ENCODE peak calls at places on chromosomes 16 and 17, in nine cellular contexts. S is heart left ventricle; J is cardiac muscle cell; T is naive thymus-derived CD4-positive, alpha-beta T cell; P is SK-N-SH; Y is tibial artery; C is CD8-positive, alpha-beta memory T cell; E is esophagus muscularis mucosa; F is left lung. K is an unnamed sample.

GRCh38 chr16:56729351-56729735 is 586 bp upstream of the NUP93 start:
- DNase-seq in C (no peak), Y (no peak), T (no peak), S (no peak), J (no peak), E (no peak), P (no peak), F (no peak), K (no peak)

GRCh38 chr17:77450742-77451270 is 310.0 kb downstream of the SEC14L1 start:
- DNase-seq in Y (no peak), E (no peak), J (no peak), S (no peak), F (no peak), C (no peak), P (no peak), T (no peak), K (no peak)

GRCh38 chr17:73163043-73163442 is 1.8 kb upstream of the SSTR2 start:
- DNase-seq in C (no peak), T (no peak), P (no peak), Y (no peak), F (no peak), S (no peak), J (no peak), E (no peak), K (no peak)

GRCh38 chr16:84749815-84750214 is 50.0 kb downstream of the USP10 start:
- DNase-seq in T (no peak), E (no peak), C (no peak), J (no peak), P (no peak), S (no peak), Y (no peak), F (no peak), K (no peak)

GRCh38 chr16:46896314-46896968 is 12.3 kb downstream of the GPT2 start:
- DNase-seq in S (no peak), E (no peak), F (no peak), J (no peak), C (no peak), T (no peak), P (peak; percentile 37), Y (no peak), K (no peak)

GRCh38 chr16:72987480-72987901 is 60.4 kb downstream of the ZFHX3 start:
- DNase-seq in E (no peak), J (no peak), C (no peak), S (no peak), Y (no peak), F (no peak), T (no peak), P (no peak), K (no peak)

GRCh38 chr16:17318200-17318599 is 152.6 kb downstream of the XYLT1 start:
- DNase-seq in C (no peak), P (no peak), S (no peak), E (no peak), F (no peak), T (no peak), Y (peak; percentile 49), J (no peak), K (no peak)

GRCh38 chr16:26058326-26058725 is 366.6 kb downstream of the HS3ST4 start:
- DNase-seq in E (no peak), C (no peak), F (no peak), P (no peak), T (no peak), J (no peak), Y (no peak), S (no peak), K (no peak)

GRCh38 chr16:69187387-69187890 is 475 bp downstream of the SNTB2 start:
- DNase-seq in Y (peak; percentile 51), J (peak; percentile 68), F (peak; percentile 91), C (peak; percentile 62), P (peak; percentile 87), E (no peak), T (peak; percentile 37), S (peak; percentile 80), K (peak; percentile 54)

GRCh38 chr16:85656351-85657266 is 32.1 kb downstream of the GINS2 start:
- DNase-seq in E (no peak), T (no peak), S (peak; percentile 48), F (peak; percentile 72), J (no peak), P (no peak), C (no peak), Y (no peak), K (no peak)

GRCh38 chr17:62847426-62847825 is 39.3 kb upstream of the MARCHF10 start:
- DNase-seq in F (no peak), C (no peak), E (no peak), S (no peak), J (no peak), T (no peak), Y (no peak), P (no peak), K (no peak)

GRCh38 chr17:17042851-17043667 is 802 bp downstream of the MPRIP start:
- DNase-seq in E (no peak), T (peak; percentile 18), S (no peak), P (no peak), Y (no peak), J (peak; percentile 28), C (peak; percentile 57), F (peak; percentile 84), K (peak; percentile 29)

GRCh38 chr17:40122944-40123810 is 1.4 kb downstream of the MSL1 start:
- DNase-seq in P (peak; percentile 83), E (no peak), F (peak; percentile 85), J (peak; percentile 73), T (peak; percentile 65), C (peak; percentile 69), S (peak; percentile 77), Y (no peak), K (peak; percentile 81)

GRCh38 chr17:40121886-40122465 is at the start of gene MSL1:
- DNase-seq in J (peak; percentile 91), C (peak; percentile 90), T (peak; percentile 87), Y (peak; percentile 85), P (peak; percentile 98), S (peak; percentile 94), E (peak; percentile 96), F (peak; percentile 97), K (peak; percentile 87)

GRCh38 chr17:40124279-40125141 is 2.7 kb downstream of the MSL1 start:
- DNase-seq in P (no peak), J (peak; percentile 35), E (no peak), F (no peak), S (no peak), T (no peak), C (no peak), Y (no peak), K (peak; percentile 43)

GRCh38 chr17:40122466-40122943 is 734 bp downstream of the MSL1 start:
- DNase-seq in J (peak; percentile 78), P (peak; percentile 80), F (peak; percentile 89), E (no peak), C (no peak), Y (no peak), T (no peak), S (peak; percentile 77), K (no peak)

GRCh38 chr17:40123811-40124114 is 2.0 kb downstream of the MSL1 start:
- DNase-seq in S (no peak), C (no peak), E (no peak), T (no peak), P (no peak), Y (no peak), J (no peak), F (no peak), K (no peak)
- H3K36me3 ChIP-seq in S (peaks cover 29% of the 10 kb centered on the region), C (peaks cover 8% of the 10 kb centered on the region), E (peaks cover 31% of the 10 kb centered on the region), T (peaks cover 28% of the 10 kb centered on the region), P (peaks cover 14% of the 10 kb centered on the region), Y (peaks cover 27% of the 10 kb centered on the region), J (peaks cover 20% of the 10 kb centered on the region), F (no peaks in the 10 kb centered on the region), K (peaks cover 35% of the 10 kb centered on the region)

GRCh38 chr16:11480634-11481033 is 106.1 kb downstream of the LITAF start:
- DNase-seq in F (no peak), J (no peak), T (no peak), P (no peak), S (no peak), C (no peak), E (no peak), Y (no peak), K (no peak)
- H3K9me3 ChIP-seq in F (peaks cover 20% of the 10 kb centered on the region), J (no peaks in the 10 kb centered on the region), T (peaks cover 9% of the 10 kb centered on the region), P (no peaks in the 10 kb centered on the region), S (peaks cover 6% of the 10 kb centered on the region), C (no peaks in the 10 kb centered on the region), E (peaks cover 6% of the 10 kb centered on the region), Y (no peaks in the 10 kb centered on the region), K (no peaks in the 10 kb centered on the region)

GRCh38 chr16:81513204-81514040 is 68.8 kb downstream of the CMIP start:
- DNase-seq in T (no peak), C (no peak), F (no peak), E (no peak), Y (peak; percentile 71), J (peak; percentile 38), P (no peak), S (peak; percentile 78), K (no peak)
- H3K4me3 ChIP-seq in T (no peak overlapping the region), C (no peak overlapping the region), F (no peak overlapping the region), E (no peak overlapping the region), Y (no peak overlapping the region), J (no peak overlapping the region), P (no peak overlapping the region), S (no peak overlapping the region), K (no peak overlapping the region)

GRCh38 chr17:18280766-18281165 is 20.3 kb downstream of the MIEF2 start:
- DNase-seq in P (no peak), E (no peak), F (no peak), Y (no peak), J (no peak), C (no peak), S (no peak), T (no peak), K (no peak)
- H3K36me3 ChIP-seq in P (peaks cover 74% of the 10 kb centered on the region), E (peaks cover 95% of the 10 kb centered on the region), F (peaks cover 3% of the 10 kb centered on the region), Y (peaks cover 100% of the 10 kb centered on the region), J (peaks cover 67% of the 10 kb centered on the region), C (peaks cover 60% of the 10 kb centered on the region), S (peaks cover 90% of the 10 kb centered on the region), T (peaks cover 89% of the 10 kb centered on the region), K (peaks cover 98% of the 10 kb centered on the region)

GRCh38 chr16:3408561-3409197 is 7.7 kb downstream of the ZNF174 start:
- DNase-seq in E (no peak), C (no peak), S (no peak), T (no peak), Y (no peak), J (no peak), P (no peak), F (no peak), K (no peak)
- H3K9me3 ChIP-seq in E (peaks cover 99% of the 10 kb centered on the region), C (peaks cover 52% of the 10 kb centered on the region), S (peaks cover 94% of the 10 kb centered on the region), T (peaks cover 86% of the 10 kb centered on the region), Y (peaks cover 94% of the 10 kb centered on the region), J (peaks cover 9% of the 10 kb centered on the region), P (peaks cover 37% of the 10 kb centered on the region), F (peaks cover 98% of the 10 kb centered on the region), K (peaks cover 24% of the 10 kb centered on the region)

GRCh38 chr17:2034157-2034556 is 4.2 kb downstream of the DPH1 start:
- DNase-seq in P (no peak), J (no peak), T (no peak), E (no peak), C (no peak), F (no peak), Y (no peak), S (no peak), K (no peak)
- H3K4me3 ChIP-seq in P (no peak overlapping the region), J (no peak overlapping the region), T (no peak overlapping the region), E (no peak overlapping the region), C (no peak overlapping the region), F (no peak overlapping the region), Y (no peak overlapping the region), S (no peak overlapping the region), K (no peak overlapping the region)

K was measured in HAP-1.